ENCODE peak calls at places on chromosomes 12 and 14, in nine cellular contexts. O is fibroblast of villous mesenchyme, D is fibroblast of the aortic adventitia, Z is foreskin fibroblast, U is heart left ventricle, A is psoas muscle, E is fibroblast of lung, N is cardiac muscle cell, C is Peyer's patch. X is an unnamed sample.

GRCh38 chr14:104103061-104104005 is 17.8 kb downstream of the ASPG start:
- DNase-seq in C (no peak), D (no peak), A (peak), U (peak), N (no peak), Z (no peak), E (no peak), O (no peak), X (no peak)

GRCh38 chr12:82146740-82147139 is 211.4 kb downstream of the CCDC59 start:
- DNase-seq in O (no peak), U (no peak), A (no peak), Z (no peak), C (no peak), E (no peak), D (no peak), N (no peak), X (no peak)

GRCh38 chr12:93358821-93359220 is 18.9 kb upstream of the NUDT4 start:
- DNase-seq in O (no peak), A (no peak), U (no peak), D (peak), Z (no peak), N (no peak), E (peak), C (no peak), X (no peak)

GRCh38 chr14:70640938-70641547 is 673 bp upstream of the TTC9 start:
- DNase-seq in A (peak), C (peak), N (peak), D (peak), U (no peak), Z (peak), E (peak), O (peak), X (peak)

GRCh38 chr12:28497889-28498411 is 307.7 kb downstream of the CCDC91 start:
- DNase-seq in N (peak), Z (peak), O (peak), C (no peak), E (peak), U (no peak), D (peak), A (no peak), X (peak)

GRCh38 chr14:96929969-96930368 is 132.8 kb downstream of the VRK1 start:
- DNase-seq in Z (no peak), A (no peak), O (no peak), C (no peak), N (no peak), D (no peak), E (no peak), U (peak), X (no peak)

GRCh38 chr14:70822706-70823185 is 13.4 kb upstream of the MAP3K9 start:
- DNase-seq in C (peak), Z (peak), E (peak), O (peak), D (no peak), A (no peak), U (no peak), N (peak), X (peak)

GRCh38 chr14:24196071-24197061 is 1.1 kb upstream of the TM9SF1 start:
- DNase-seq in O (peak), D (peak), N (peak), A (no peak), E (peak), Z (peak), U (no peak), C (no peak), X (peak)

GRCh38 chr12:4939418-4940023 is 29.8 kb downstream of the KCNA1 start:
- DNase-seq in U (no peak), D (peak), C (no peak), E (no peak), A (no peak), N (no peak), O (no peak), Z (peak), X (no peak)

GRCh38 chr14:24944800-24945199 is 105.1 kb downstream of the STXBP6 start:
- DNase-seq in C (no peak), E (no peak), D (no peak), A (no peak), O (no peak), U (no peak), Z (no peak), N (no peak), X (no peak)

DNA sequence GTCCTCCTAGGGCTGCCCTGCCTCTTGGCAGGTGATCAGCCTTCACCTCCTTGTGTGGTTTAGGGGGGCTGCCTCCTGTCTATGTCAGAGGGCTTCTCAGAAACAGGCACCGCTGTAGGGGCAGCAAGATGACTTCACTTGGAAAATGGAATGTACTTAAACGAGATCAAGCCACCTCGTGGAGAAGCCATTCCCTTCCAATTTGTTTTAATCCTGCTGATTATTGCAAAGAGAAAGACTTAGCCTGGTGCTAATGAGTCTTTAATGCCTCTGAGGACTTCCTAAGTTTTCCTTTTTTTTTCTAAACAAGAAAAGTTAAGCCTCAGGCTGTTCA is 62.3 kb upstream of the RFLNA start:
- DNase-seq in N (peak), D (no peak), O (no peak), C (no peak), A (no peak), E (peak), Z (no peak), U (no peak), X (no peak)
- H3K4me3 ChIP-seq in N (no peak), D (no peak), O (no peak), C (no peak), A (no peak), E (no peak), Z (no peak), U (no peak), X (no peak)

GRCh38 chr12:126036348-126036747 is 971.1 kb downstream of the AACS start:
- DNase-seq in U (no peak), A (no peak), C (no peak), E (no peak), N (no peak), O (no peak), D (no peak), Z (no peak), X (no peak)
- TF ChIP-seq CTCF in U (no peak), A (no peak), C (no peak), E (no peak), N (no peak), O (no peak), D (no peak), Z (no peak), X (no peak)

DNA sequence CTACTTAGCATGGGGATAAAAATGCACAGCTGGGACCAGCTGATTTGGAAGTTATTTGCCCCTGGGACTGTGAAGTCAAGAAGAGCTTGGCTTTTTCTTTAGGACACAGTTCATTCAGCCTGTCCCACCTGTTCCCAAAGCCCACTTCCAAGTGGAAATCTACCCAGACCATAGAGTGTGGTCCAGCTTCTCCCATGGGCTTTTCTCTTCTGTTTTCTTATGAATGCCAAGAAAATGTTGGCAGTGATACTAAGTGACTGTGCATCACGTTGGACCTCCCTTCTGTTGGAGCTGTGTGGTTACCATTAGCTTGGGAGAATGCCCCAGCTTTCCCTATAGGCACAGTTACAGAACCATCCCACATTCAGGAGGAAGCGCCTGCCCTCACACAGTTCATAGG is 89.4 kb downstream of the NT5DC3 start:
- DNase-seq in A (no peak), C (no peak), U (no peak), Z (peak), D (peak), O (no peak), N (peak), E (no peak), X (no peak)
- H3K4me3 ChIP-seq in A (no peak), C (no peak), U (no peak), Z (no peak), D (no peak), O (no peak), N (no peak), E (no peak), X (no peak)

GRCh38 chr12:12890815-12891645 is at the start of gene GPRC5A:
- DNase-seq in N (peak), O (peak), Z (peak), C (peak), E (peak), D (peak), A (peak), U (peak), X (peak)
- TF ChIP-seq CTCF in N (peak), O (peak), Z (peak), C (peak), E (peak), D (peak), A (no peak), U (no peak), X (peak)

GRCh38 chr12:111035578-111036301 is 115.4 kb upstream of the MYL2 start:
- DNase-seq in C (no peak), E (no peak), Z (peak), D (no peak), U (no peak), N (no peak), A (no peak), O (no peak), X (no peak)

GRCh38 chr12:111031956-111032919 is 111.9 kb upstream of the MYL2 start:
- DNase-seq in C (no peak), U (no peak), D (no peak), O (no peak), A (no peak), N (no peak), Z (no peak), E (no peak), X (no peak)

GRCh38 chr12:111034148-111034910 is 114.0 kb upstream of the MYL2 start:
- DNase-seq in E (peak), O (no peak), U (no peak), D (no peak), Z (peak), A (no peak), C (no peak), N (no peak), X (no peak)

GRCh38 chr12:111034911-111035577 is 114.7 kb upstream of the MYL2 start:
- DNase-seq in Z (peak), O (no peak), E (no peak), N (no peak), C (no peak), D (no peak), A (no peak), U (no peak), X (peak)

DNA sequence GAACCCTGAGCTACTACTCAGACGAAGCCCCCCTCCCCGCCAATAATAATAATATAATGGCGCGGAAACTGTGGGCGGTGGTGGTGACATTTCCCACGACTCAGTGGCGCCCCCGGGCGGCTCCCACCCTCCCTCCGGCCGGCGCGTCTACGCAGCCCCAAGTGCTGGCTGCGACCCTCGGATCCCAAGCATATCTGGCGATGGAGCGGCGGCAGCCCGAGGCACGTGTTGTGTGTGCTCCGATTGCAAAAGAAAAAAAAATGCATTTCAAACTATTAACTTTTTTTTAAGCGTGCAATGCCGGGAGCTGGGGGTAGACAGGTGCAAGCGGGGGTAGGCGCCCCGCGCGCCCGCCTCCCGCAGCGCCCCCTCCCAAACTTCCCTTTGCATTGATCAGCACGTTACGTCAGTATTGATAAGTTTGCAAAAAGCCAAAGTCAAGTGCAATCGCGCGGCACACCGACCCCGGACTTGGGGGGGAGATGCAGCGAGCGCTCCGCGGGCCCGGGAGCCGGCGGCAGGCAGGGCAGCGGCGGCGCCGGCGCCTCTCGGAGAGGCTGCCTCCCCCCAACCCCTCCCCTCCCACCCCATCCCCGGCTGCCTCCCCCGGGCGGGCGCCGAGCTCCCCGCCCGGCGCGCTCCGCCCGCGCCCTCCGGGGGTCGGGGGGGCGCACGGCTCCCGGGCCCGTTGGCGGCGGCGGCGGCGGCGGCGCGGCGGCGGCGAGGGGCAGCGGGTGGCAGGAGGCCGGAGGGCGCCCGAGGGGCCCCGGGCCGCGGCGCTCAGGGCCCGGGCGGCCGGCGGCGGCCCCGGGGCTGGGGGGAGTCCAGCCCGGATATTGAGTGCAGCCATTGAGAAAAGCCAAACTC is 113.1 kb upstream of the MYL2 start:
- DNase-seq in N (no peak), Z (no peak), C (no peak), A (no peak), U (no peak), O (no peak), D (no peak), E (no peak), X (no peak)
- H3K4me3 ChIP-seq in N (peak), Z (no peak), C (no peak), A (peak), U (peak), O (no peak), D (no peak), E (no peak), X (no peak)

GRCh38 chr12:12108441-12109058 is 37.8 kb downstream of the BCL2L14 start:
- DNase-seq in D (no peak), N (no peak), C (no peak), E (no peak), A (no peak), Z (no peak), O (no peak), U (no peak), X (no peak)

GRCh38 chr12:12107678-12108077 is 36.9 kb downstream of the BCL2L14 start:
- DNase-seq in N (no peak), U (no peak), Z (no peak), O (no peak), D (no peak), C (no peak), E (no peak), A (no peak), X (no peak)
- TF ChIP-seq CTCF in N (no peak), U (no peak), Z (no peak), O (no peak), D (no peak), C (no peak), E (no peak), A (no peak), X (no peak)

DNA sequence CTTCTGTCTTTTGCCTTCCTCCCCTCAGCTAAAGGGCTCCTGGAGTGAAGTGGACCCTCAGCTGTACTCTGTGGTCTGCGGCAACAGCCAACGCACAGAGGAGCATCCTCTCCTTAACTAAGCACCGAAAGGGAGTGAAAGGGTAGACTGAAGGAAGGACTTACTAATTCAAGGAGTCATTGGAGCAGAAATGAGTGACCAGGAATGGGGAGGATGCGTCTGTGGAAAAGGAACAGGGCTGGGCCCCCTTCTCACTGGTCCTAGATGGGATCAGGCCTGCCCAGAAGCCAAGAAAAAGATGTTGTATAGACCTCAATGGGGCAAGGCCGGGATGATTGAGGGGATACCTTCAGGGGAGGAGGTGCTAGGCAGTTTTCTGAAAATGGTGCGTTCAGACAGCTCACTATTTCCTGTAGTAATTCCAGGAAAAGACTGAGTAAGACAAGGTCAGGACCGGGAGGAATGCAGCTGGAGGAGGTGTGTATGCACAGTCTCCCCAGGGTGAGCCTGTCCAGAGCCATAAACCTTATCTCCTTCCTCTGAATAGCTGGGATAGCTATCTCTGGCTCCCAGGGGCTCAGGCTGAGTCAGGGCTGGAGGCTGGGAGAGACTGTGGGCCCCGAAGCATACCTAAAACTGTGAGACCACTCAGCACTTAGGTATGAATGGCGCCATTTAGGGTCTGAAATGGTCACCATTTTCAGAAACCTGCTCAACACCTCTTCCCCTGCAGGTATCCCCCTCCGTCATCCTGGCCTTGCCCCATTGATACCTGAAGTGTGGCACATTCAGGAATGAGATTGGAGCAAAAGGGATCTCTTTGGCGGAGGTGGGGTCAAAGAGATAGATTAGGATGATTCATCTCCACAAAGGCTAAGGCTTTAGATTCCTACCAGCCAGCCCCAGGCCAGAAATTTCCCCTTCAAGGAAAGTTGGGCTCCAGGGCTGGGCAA is 20.2 kb upstream of the KRT8 start:
- DNase-seq in U (no peak), O (peak), C (peak), A (no peak), N (peak), Z (peak), D (peak), E (peak), X (peak)
- H3K4me3 ChIP-seq in U (no peak), O (no peak), C (peak), A (no peak), N (no peak), Z (no peak), D (no peak), E (no peak), X (no peak)

X was measured in choroid plexus epithelial cell.